ENCODE peak calls at places on chromosome 2, in nine cellular contexts. One of them, this sample, is unnamed.

GRCh38 chr2:135637456-135638087 is 104.1 kb upstream of the UBXN4 start:
- DNase-seq in K562: no peak
- DNase-seq in adrenal gland: no peak
- DNase-seq in IMR-90: no peak
- DNase-seq in lower leg skin: no peak
- DNase-seq in endothelial cell of umbilical vein: no peak
- DNase-seq in A549: no peak
- DNase-seq in Peyer's patch: no peak
- DNase-seq in transverse colon: no peak
- DNase-seq in this sample: no peak

GRCh38 chr2:218716070-218716469 is 5.4 kb downstream of the TTLL4 start:
- DNase-seq in K562: no peak
- DNase-seq in lower leg skin: no peak
- DNase-seq in endothelial cell of umbilical vein: peak
- DNase-seq in adrenal gland: no peak
- DNase-seq in Peyer's patch: no peak
- DNase-seq in IMR-90: peak
- DNase-seq in A549: no peak
- DNase-seq in transverse colon: no peak
- DNase-seq in this sample: no peak

GRCh38 chr2:202104286-202104870 is 31.3 kb downstream of the KIAA2012 start:
- DNase-seq in lower leg skin: no peak
- DNase-seq in endothelial cell of umbilical vein: peak
- DNase-seq in adrenal gland: no peak
- DNase-seq in Peyer's patch: peak
- DNase-seq in IMR-90: peak
- DNase-seq in transverse colon: peak
- DNase-seq in A549: peak
- DNase-seq in K562: peak
- DNase-seq in this sample: peak

GRCh38 chr2:214244847-214245246 is 166.0 kb upstream of the VWC2L start:
- DNase-seq in K562: no peak
- DNase-seq in endothelial cell of umbilical vein: no peak
- DNase-seq in IMR-90: peak
- DNase-seq in lower leg skin: no peak
- DNase-seq in transverse colon: no peak
- DNase-seq in adrenal gland: no peak
- DNase-seq in A549: no peak
- DNase-seq in Peyer's patch: no peak
- DNase-seq in this sample: no peak

GRCh38 chr2:192570786-192571185 is 376.1 kb upstream of the TMEFF2 start:
- DNase-seq in transverse colon: no peak
- DNase-seq in adrenal gland: no peak
- DNase-seq in Peyer's patch: no peak
- DNase-seq in K562: no peak
- DNase-seq in endothelial cell of umbilical vein: no peak
- DNase-seq in lower leg skin: no peak
- DNase-seq in IMR-90: no peak
- DNase-seq in A549: no peak
- DNase-seq in this sample: no peak

GRCh38 chr2:190378883-190379237 is 29.3 kb upstream of the MFSD6 start:
- DNase-seq in endothelial cell of umbilical vein: no peak
- DNase-seq in lower leg skin: no peak
- DNase-seq in A549: no peak
- DNase-seq in transverse colon: no peak
- DNase-seq in adrenal gland: no peak
- DNase-seq in K562: peak
- DNase-seq in IMR-90: no peak
- DNase-seq in Peyer's patch: no peak
- DNase-seq in this sample: no peak

GRCh38 chr2:105797298-105797819 is 52.6 kb downstream of the NCK2 start:
- DNase-seq in Peyer's patch: no peak
- DNase-seq in IMR-90: peak
- DNase-seq in endothelial cell of umbilical vein: no peak
- DNase-seq in K562: no peak
- DNase-seq in A549: no peak
- DNase-seq in lower leg skin: peak
- DNase-seq in adrenal gland: no peak
- DNase-seq in transverse colon: no peak
- DNase-seq in this sample: no peak

GRCh38 chr2:12321017-12321641 is 395.6 kb upstream of the TRIB2 start:
- DNase-seq in K562: no peak
- DNase-seq in IMR-90: peak
- DNase-seq in lower leg skin: no peak
- DNase-seq in transverse colon: no peak
- DNase-seq in endothelial cell of umbilical vein: no peak
- DNase-seq in adrenal gland: no peak
- DNase-seq in Peyer's patch: no peak
- DNase-seq in A549: no peak
- DNase-seq in this sample: peak

GRCh38 chr2:16425462-16426336 is 239.9 kb downstream of the CYRIA start:
- DNase-seq in A549: peak
- DNase-seq in adrenal gland: no peak
- DNase-seq in Peyer's patch: no peak
- DNase-seq in IMR-90: no peak
- DNase-seq in transverse colon: peak
- DNase-seq in K562: no peak
- DNase-seq in lower leg skin: no peak
- DNase-seq in endothelial cell of umbilical vein: no peak
- DNase-seq in this sample: no peak

GRCh38 chr2:120617055-120617454 is 118.6 kb upstream of the GLI2 start:
- DNase-seq in K562: no peak
- DNase-seq in lower leg skin: no peak
- DNase-seq in A549: no peak
- DNase-seq in adrenal gland: no peak
- DNase-seq in transverse colon: no peak
- DNase-seq in Peyer's patch: no peak
- DNase-seq in IMR-90: no peak
- DNase-seq in endothelial cell of umbilical vein: no peak
- DNase-seq in this sample: no peak

GRCh38 chr2:12928197-12928596 is 211.5 kb downstream of the TRIB2 start:
- DNase-seq in lower leg skin: no peak
- DNase-seq in Peyer's patch: no peak
- DNase-seq in transverse colon: no peak
- DNase-seq in endothelial cell of umbilical vein: peak
- DNase-seq in IMR-90: peak
- DNase-seq in K562: no peak
- DNase-seq in A549: no peak
- DNase-seq in adrenal gland: no peak
- DNase-seq in this sample: peak

GRCh38 chr2:233600361-233600760 is 17.1 kb upstream of the UGT1A8 start:
- DNase-seq in transverse colon: no peak
- DNase-seq in lower leg skin: no peak
- DNase-seq in endothelial cell of umbilical vein: no peak
- DNase-seq in adrenal gland: no peak
- DNase-seq in K562: no peak
- DNase-seq in IMR-90: no peak
- DNase-seq in A549: no peak
- DNase-seq in Peyer's patch: no peak
- DNase-seq in this sample: no peak

GRCh38 chr2:29817846-29818680 is 103.3 kb downstream of the ALK start:
- DNase-seq in endothelial cell of umbilical vein: no peak
- DNase-seq in adrenal gland: no peak
- DNase-seq in K562: no peak
- DNase-seq in A549: no peak
- DNase-seq in IMR-90: no peak
- DNase-seq in transverse colon: no peak
- DNase-seq in lower leg skin: no peak
- DNase-seq in Peyer's patch: no peak
- DNase-seq in this sample: no peak

GRCh38 chr2:43175187-43175490 is 51.3 kb downstream of the ZFP36L2 start:
- DNase-seq in adrenal gland: no peak
- DNase-seq in A549: no peak
- DNase-seq in K562: no peak
- DNase-seq in lower leg skin: no peak
- DNase-seq in IMR-90: peak
- DNase-seq in Peyer's patch: no peak
- DNase-seq in endothelial cell of umbilical vein: no peak
- DNase-seq in transverse colon: no peak
- DNase-seq in this sample: no peak

DNA sequence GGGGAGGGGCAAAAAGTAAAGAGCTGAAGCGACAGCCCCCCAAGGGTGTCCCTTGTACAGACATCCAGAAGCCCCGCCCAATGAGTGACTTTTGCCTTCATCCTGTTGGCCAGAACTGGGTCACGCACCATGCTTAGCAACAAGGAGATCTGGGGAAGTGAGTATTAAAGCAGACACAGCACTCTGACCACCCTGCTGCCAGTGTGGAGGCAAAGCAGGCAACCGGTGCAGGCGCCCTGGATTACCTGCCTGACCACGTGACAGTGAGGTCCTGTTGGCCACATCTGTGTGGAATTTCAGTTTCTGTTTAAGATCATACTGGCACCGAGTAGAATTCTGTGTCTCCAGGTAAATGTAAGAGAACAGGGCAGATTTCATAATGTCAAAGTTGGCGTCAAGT is 21.6 kb upstream of the BIN1 start:
- DNase-seq in lower leg skin: no peak
- DNase-seq in IMR-90: no peak
- DNase-seq in A549: no peak
- DNase-seq in endothelial cell of umbilical vein: no peak
- DNase-seq in adrenal gland: peak
- DNase-seq in Peyer's patch: peak
- DNase-seq in K562: no peak
- DNase-seq in transverse colon: peak
- DNase-seq in this sample: peak
- TF ChIP-seq POLR2A in lower leg skin: no peak
- TF ChIP-seq POLR2A in IMR-90: no peak
- TF ChIP-seq POLR2A in A549: no peak
- TF ChIP-seq POLR2A in endothelial cell of umbilical vein: no peak
- TF ChIP-seq POLR2A in adrenal gland: no peak
- TF ChIP-seq POLR2A in Peyer's patch: no peak
- TF ChIP-seq POLR2A in K562: no peak
- TF ChIP-seq POLR2A in transverse colon: no peak
- TF ChIP-seq POLR2A in this sample: no peak

GRCh38 chr2:20438334-20439192 is 8.3 kb upstream of the RHOB start:
- DNase-seq in Peyer's patch: no peak
- DNase-seq in IMR-90: peak
- DNase-seq in K562: no peak
- DNase-seq in transverse colon: peak
- DNase-seq in A549: peak
- DNase-seq in endothelial cell of umbilical vein: peak
- DNase-seq in lower leg skin: no peak
- DNase-seq in adrenal gland: peak
- DNase-seq in this sample: no peak
- TF ChIP-seq POLR2A in Peyer's patch: no peak
- TF ChIP-seq POLR2A in IMR-90: no peak
- TF ChIP-seq POLR2A in K562: no peak
- TF ChIP-seq POLR2A in transverse colon: peak
- TF ChIP-seq POLR2A in A549: no peak
- TF ChIP-seq POLR2A in endothelial cell of umbilical vein: no peak
- TF ChIP-seq POLR2A in lower leg skin: no peak
- TF ChIP-seq POLR2A in adrenal gland: peak
- TF ChIP-seq POLR2A in this sample: no peak

GRCh38 chr2:75710577-75711253 is at the start of gene GCFC2:
- DNase-seq in lower leg skin: peak
- DNase-seq in IMR-90: peak
- DNase-seq in Peyer's patch: peak
- DNase-seq in endothelial cell of umbilical vein: peak
- DNase-seq in A549: peak
- DNase-seq in adrenal gland: peak
- DNase-seq in transverse colon: peak
- DNase-seq in K562: peak
- DNase-seq in this sample: peak
- TF ChIP-seq POLR2A in lower leg skin: no peak
- TF ChIP-seq POLR2A in IMR-90: peak
- TF ChIP-seq POLR2A in Peyer's patch: peak
- TF ChIP-seq POLR2A in endothelial cell of umbilical vein: peak
- TF ChIP-seq POLR2A in A549: peak
- TF ChIP-seq POLR2A in adrenal gland: peak
- TF ChIP-seq POLR2A in transverse colon: peak
- TF ChIP-seq POLR2A in K562: peak
- TF ChIP-seq POLR2A in this sample: peak

GRCh38 chr2:174446531-174446930 is 40.3 kb downstream of the GPR155 start:
- DNase-seq in lower leg skin: no peak
- DNase-seq in A549: no peak
- DNase-seq in IMR-90: peak
- DNase-seq in K562: no peak
- DNase-seq in endothelial cell of umbilical vein: no peak
- DNase-seq in Peyer's patch: no peak
- DNase-seq in adrenal gland: no peak
- DNase-seq in transverse colon: no peak
- DNase-seq in this sample: no peak
- TF ChIP-seq POLR2A in lower leg skin: no peak
- TF ChIP-seq POLR2A in A549: no peak
- TF ChIP-seq POLR2A in IMR-90: no peak
- TF ChIP-seq POLR2A in K562: no peak
- TF ChIP-seq POLR2A in endothelial cell of umbilical vein: no peak
- TF ChIP-seq POLR2A in Peyer's patch: no peak
- TF ChIP-seq POLR2A in adrenal gland: no peak
- TF ChIP-seq POLR2A in transverse colon: no peak
- TF ChIP-seq POLR2A in this sample: no peak

This sample was measured in H54.